ENCODE peak calls at places on chromosomes 7 and 10, in six cellular contexts. W is epithelial cell of esophagus, I is DND-41, L is cardiac fibroblast, C is endodermal cell, H is breast epithelium. X is an unnamed sample.

GRCh38 chr7:117946201-117946633 is 73.0 kb upstream of the CTTNBP2 start:
- DNase-seq in W (peak; percentile 85), I (no peak), L (no peak), C (peak; percentile 66), H (no peak), X (peak; percentile 55)

GRCh38 chr7:44373418-44373740 is 48.0 kb upstream of the CAMK2B start:
- DNase-seq in W (no peak), I (no peak), L (no peak), C (no peak), H (no peak), X (no peak)

GRCh38 chr10:102778781-102779180 is 35.0 kb downstream of the WBP1L start:
- DNase-seq in W (peak; percentile 27), I (no peak), L (no peak), C (no peak), H (no peak), X (no peak)

GRCh38 chr10:15325243-15326002 is 45.7 kb downstream of the FAM171A1 start:
- DNase-seq in W (peak; percentile 69), I (no peak), L (peak; percentile 86), C (no peak), H (no peak), X (peak; percentile 48)

GRCh38 chr7:132436121-132436520 is 140.1 kb downstream of the PLXNA4 start:
- DNase-seq in W (no peak), I (no peak), L (peak; percentile 28), C (no peak), H (no peak), X (no peak)

GRCh38 chr10:43322769-43323168 is 48.7 kb upstream of the FXYD4 start:
- DNase-seq in W (peak; percentile 80), I (no peak), L (peak; percentile 81), C (peak; percentile 99), H (peak; percentile 58), X (peak; percentile 20)

GRCh38 chr7:150631866-150632864 is at the start of gene GIMAP6:
- DNase-seq in W (no peak), I (peak; percentile 74), L (no peak), C (no peak), H (no peak), X (no peak)

GRCh38 chr10:22599636-22600228 is 114.6 kb downstream of the PIP4K2A start:
- DNase-seq in W (no peak), I (no peak), L (no peak), C (no peak), H (no peak), X (no peak)

GRCh38 chr7:50352282-50352681 is 47.8 kb downstream of the IKZF1 start:
- DNase-seq in W (no peak), I (no peak), L (no peak), C (no peak), H (no peak), X (no peak)

GRCh38 chr10:126397640-126398382 is 9.5 kb upstream of the ADAM12 start:
- DNase-seq in W (peak; percentile 93), I (no peak), L (peak; percentile 92), C (peak; percentile 79), H (no peak), X (peak; percentile 89)

GRCh38 chr10:47376522-47377220 is 7.4 kb downstream of the ZNF488 start:
- DNase-seq in W (no peak), I (no peak), L (no peak), C (peak; percentile 29), H (peak; percentile 4), X (no peak)

GRCh38 chr10:78433063-78433717 is 399.5 kb downstream of the RPS24 start:
- DNase-seq in W (no peak), I (no peak), L (no peak), C (peak; percentile 50), H (no peak), X (no peak)

GRCh38 chr10:95837368-95837776 is 70.4 kb upstream of the CC2D2B start:
- DNase-seq in W (no peak), I (no peak), L (no peak), C (no peak), H (no peak), X (no peak)

GRCh38 chr10:86291616-86292340 is 74.8 kb downstream of the GRID1 start:
- DNase-seq in W (no peak), I (no peak), L (no peak), C (peak; percentile 84), H (peak; percentile 2), X (no peak)

GRCh38 chr7:45574521-45575500 is 643 bp downstream of the ADCY1 start:
- DNase-seq in W (peak; percentile 50), I (no peak), L (peak; percentile 54), C (peak; percentile 80), H (no peak), X (peak; percentile 21)

GRCh38 chr7:151251328-151251925 is 2.9 kb upstream of the SMARCD3 start:
- DNase-seq in W (peak; percentile 62), I (peak; percentile 70), L (peak; percentile 74), C (peak; percentile 79), H (no peak), X (peak; percentile 33)

GRCh38 chr10:77887631-77888355 is 38.8 kb downstream of the DLG5 start:
- DNase-seq in W (no peak), I (no peak), L (no peak), C (peak; percentile 56), H (no peak), X (no peak)

GRCh38 chr10:80516506-80517075 is 21.1 kb upstream of the SH2D4B start:
- DNase-seq in W (no peak), I (no peak), L (no peak), C (no peak), H (no peak), X (no peak)

GRCh38 chr10:130036296-130037065 is 72.4 kb upstream of the EBF3 start:
- DNase-seq in W (no peak), I (no peak), L (no peak), C (peak; percentile 42), H (no peak), X (no peak)

GRCh38 chr10:18214692-18215563 is 74.7 kb downstream of the CACNB2 start:
- DNase-seq in W (peak; percentile 60), I (peak; percentile 45), L (peak; percentile 79), C (peak; percentile 84), H (no peak), X (peak; percentile 17)

GRCh38 chr7:126222782-126223181 is 1030.0 kb downstream of the GRM8 start:
- DNase-seq in W (no peak), I (no peak), L (no peak), C (no peak), H (no peak), X (no peak)

GRCh38 chr7:40659231-40659630 is 524.4 kb downstream of the SUGCT start:
- DNase-seq in W (no peak), I (no peak), L (no peak), C (no peak), H (no peak), X (no peak)

GRCh38 chr7:2527505-2528464 is 8.2 kb downstream of the LFNG start:
- DNase-seq in W (peak; percentile 61), I (no peak), L (peak; percentile 53), C (no peak), H (no peak), X (peak; percentile 52)

GRCh38 chr7:43856996-43857395 is 12.3 kb downstream of the MRPS24 start:
- DNase-seq in W (peak; percentile 19), I (no peak), L (no peak), C (no peak), H (no peak), X (peak; percentile 54)

GRCh38 chr10:90308223-90308622 is 549.6 kb downstream of the HTR7 start:
- DNase-seq in W (no peak), I (no peak), L (peak; percentile 71), C (no peak), H (no peak), X (no peak)

GRCh38 chr7:36210542-36210941 is 57.5 kb downstream of the EEPD1 start:
- DNase-seq in W (no peak), I (no peak), L (no peak), C (peak; percentile 60), H (no peak), X (no peak)

GRCh38 chr10:47261121-47261520 is 38.9 kb upstream of the GDF10 start:
- DNase-seq in W (no peak), I (peak; percentile 71), L (no peak), C (peak; percentile 20), H (no peak), X (no peak)

GRCh38 chr7:18855796-18856195 is 261.6 kb downstream of the TWIST1 start:
- DNase-seq in W (no peak), I (no peak), L (no peak), C (no peak), H (no peak), X (no peak)
- H3K4me3 ChIP-seq in W (no peak overlapping the region), I (no peak overlapping the region), L (no peak overlapping the region), C (no peak overlapping the region), H (no peak overlapping the region), X (no peak overlapping the region)

GRCh38 chr10:19815036-19815435 is 1.2 kb upstream of the PLXDC2 start:
- DNase-seq in W (no peak), I (no peak), L (no peak), C (no peak), H (no peak), X (no peak)

GRCh38 chr10:19819419-19820033 is 3.3 kb downstream of the PLXDC2 start:
- DNase-seq in W (peak; percentile 79), I (no peak), L (peak; percentile 72), C (no peak), H (no peak), X (peak; percentile 76)

GRCh38 chr10:19816420-19817250 is at the start of gene PLXDC2:
- DNase-seq in W (peak; percentile 74), I (no peak), L (peak; percentile 62), C (peak; percentile 85), H (peak; percentile 41), X (peak; percentile 47)

GRCh38 chr10:19815478-19816419 is 483 bp upstream of the PLXDC2 start:
- DNase-seq in W (peak; percentile 65), I (no peak), L (peak; percentile 87), C (peak; percentile 95), H (peak; percentile 77), X (peak; percentile 83)

GRCh38 chr10:19817251-19818046 is 1.2 kb downstream of the PLXDC2 start:
- DNase-seq in W (peak; percentile 36), I (no peak), L (peak; percentile 28), C (peak; percentile 85), H (peak; percentile 52), X (peak; percentile 60)
- TF ChIP-seq CTCF in W (peak; percentile 16), I (no peak), L (peak; percentile 7), C (peak; percentile 49), H (no peak), X (peak; percentile 8)

DNA sequence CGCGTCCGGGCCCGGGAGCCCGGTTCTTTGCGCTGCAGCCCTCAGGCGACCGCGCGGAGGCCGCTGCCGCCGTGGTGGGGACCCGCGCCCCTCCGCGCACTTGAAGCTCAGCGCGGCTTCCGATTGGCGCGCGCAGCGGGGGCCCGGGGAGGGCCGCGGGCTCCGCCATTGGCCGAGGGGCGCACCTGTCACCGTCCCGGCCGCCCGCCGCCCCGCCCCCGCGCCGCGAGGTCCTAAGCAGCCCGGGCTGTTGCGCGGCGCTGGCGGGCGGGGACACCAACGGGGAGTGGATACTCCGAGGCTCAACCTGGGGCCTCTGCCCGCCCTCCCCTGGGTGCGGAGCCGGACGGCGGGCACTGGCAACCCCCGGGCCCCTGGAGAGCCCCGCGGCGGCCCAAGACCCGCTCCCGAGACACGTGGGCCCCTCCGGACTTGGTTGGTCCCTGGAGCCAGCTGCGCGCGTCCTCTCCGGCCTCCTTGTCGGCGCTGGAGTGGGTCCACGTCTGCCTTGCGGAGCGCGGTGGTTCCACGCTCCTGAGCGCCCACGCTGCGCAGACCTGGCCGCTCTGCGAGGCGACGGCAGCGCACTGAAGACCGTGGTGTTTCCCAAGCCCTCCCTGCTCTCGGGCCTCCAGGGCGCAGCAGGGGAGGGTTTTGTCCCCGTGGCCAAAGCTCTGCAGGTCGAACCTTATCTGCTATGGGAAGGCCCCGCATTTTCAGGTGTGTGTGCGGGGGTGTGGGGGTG is at the start of gene MNX1:
- DNase-seq in W (peak; percentile 89), I (no peak), L (peak; percentile 10), C (peak; percentile 95), H (peak; percentile 23), X (peak; percentile 83)
- H3K4me3 ChIP-seq in W (peak within 1 kb of the TSS; percentile 50), I (no peak within 1 kb of the TSS), L (no peak within 1 kb of the TSS), C (peak within 1 kb of the TSS; percentile 87), H (peak within 1 kb of the TSS; percentile 23), X (peak within 1 kb of the TSS; percentile 64)

GRCh38 chr7:82247814-82248433 is 195.7 kb downstream of the CACNA2D1 start:
- DNase-seq in W (peak; percentile 29), I (no peak), L (peak; percentile 34), C (no peak), H (no peak), X (peak; percentile 6)
- TF ChIP-seq CTCF in W (peak; percentile 74), I (peak; percentile 41), L (peak; percentile 74), C (peak; percentile 79), H (no peak), X (peak; percentile 72)